ENCODE peak calls at places on chromosomes 11 and 22, in six cellular contexts. L is astrocyte of the spinal cord, P is left cardiac atrium, Y is nephron progenitor cell, F is AG10803, I is T-helper 1 cell. J is an unnamed sample.

GRCh38 chr11:72704028-72704782 is 30.0 kb upstream of the PDE2A start:
- DNase-seq in L (no peak), P (no peak), Y (no peak), F (no peak), I (no peak), J (no peak)

GRCh38 chr11:85685131-85685819 is 720 bp downstream of the CCDC89 start:
- DNase-seq in L (no peak), P (no peak), Y (no peak), F (peak; percentile 46), I (no peak), J (peak; percentile 68)

GRCh38 chr11:61609000-61609969 is 28.4 kb upstream of the SYT7 start:
- DNase-seq in L (no peak), P (no peak), Y (no peak), F (no peak), I (no peak), J (no peak)

GRCh38 chr11:70696564-70696963 is 298.2 kb downstream of the CTTN start:
- DNase-seq in L (no peak), P (no peak), Y (no peak), F (no peak), I (no peak), J (no peak)

GRCh38 chr11:95087171-95087570 is 2.5 kb upstream of the ENDOD1 start:
- DNase-seq in L (no peak), P (no peak), Y (no peak), F (no peak), I (no peak), J (no peak)

GRCh38 chr11:2750601-2751522 is 51.1 kb upstream of the KCNQ1OT1 start:
- DNase-seq in L (no peak), P (no peak), Y (no peak), F (no peak), I (no peak), J (no peak)

GRCh38 chr22:38729946-38730345 is 24.2 kb downstream of the GTPBP1 start:
- DNase-seq in L (no peak), P (no peak), Y (no peak), F (no peak), I (no peak), J (no peak)

GRCh38 chr11:109939176-109939810 is 153.9 kb upstream of the ZC3H12C start:
- DNase-seq in L (peak; percentile 85), P (no peak), Y (peak; percentile 12), F (peak; percentile 87), I (no peak), J (peak; percentile 84)

GRCh38 chr11:31340903-31341572 is 28.5 kb downstream of the DCDC1 start:
- DNase-seq in L (peak; percentile 20), P (no peak), Y (peak; percentile 8), F (peak; percentile 39), I (no peak), J (peak; percentile 41)

GRCh38 chr11:86041975-86042378 is 26.9 kb downstream of the PICALM start:
- DNase-seq in L (peak; percentile 92), P (peak; percentile 34), Y (peak; percentile 67), F (peak; percentile 93), I (peak; percentile 84), J (peak; percentile 94)

GRCh38 chr11:3035333-3035732 is 21.9 kb downstream of the CARS1 start:
- DNase-seq in L (no peak), P (no peak), Y (no peak), F (no peak), I (no peak), J (no peak)

GRCh38 chr11:2771758-2772466 is 72.1 kb upstream of the KCNQ1OT1 start:
- DNase-seq in L (no peak), P (no peak), Y (no peak), F (no peak), I (no peak), J (no peak)

GRCh38 chr11:69130586-69131566 is 24.9 kb upstream of the SMIM38 start:
- DNase-seq in L (no peak), P (peak; percentile 69), Y (no peak), F (no peak), I (no peak), J (no peak)

GRCh38 chr22:37472418-37473006 is 13.7 kb downstream of the MFNG start:
- DNase-seq in L (no peak), P (no peak), Y (peak; percentile 47), F (peak; percentile 12), I (peak; percentile 22), J (peak; percentile 28)

GRCh38 chr11:73670808-73671207 is 24.4 kb downstream of the PLEKHB1 start:
- DNase-seq in L (no peak), P (no peak), Y (no peak), F (no peak), I (no peak), J (no peak)

GRCh38 chr22:25712661-25713400 is 29.2 kb upstream of the MYO18B start:
- DNase-seq in L (no peak), P (no peak), Y (no peak), F (no peak), I (no peak), J (no peak)

GRCh38 chr11:63666874-63667273 is 4.3 kb downstream of the ATL3 start:
- DNase-seq in L (no peak), P (no peak), Y (no peak), F (peak; percentile 73), I (no peak), J (peak; percentile 94)

GRCh38 chr11:898540-899190 is 11.9 kb downstream of the CHID1 start:
- DNase-seq in L (no peak), P (no peak), Y (peak; percentile 48), F (no peak), I (no peak), J (no peak)

GRCh38 chr11:63639195-63639832 is 25.1 kb upstream of the PLAAT3 start:
- DNase-seq in L (peak; percentile 33), P (no peak), Y (no peak), F (peak; percentile 64), I (no peak), J (peak; percentile 27)

GRCh38 chr11:119262668-119263351 is 54.1 kb downstream of the MCAM start:
- DNase-seq in L (peak; percentile 47), P (no peak), Y (no peak), F (peak; percentile 31), I (peak; percentile 66), J (peak; percentile 57)

GRCh38 chr11:17296852-17297559 is 20.5 kb downstream of the NUCB2 start:
- DNase-seq in L (no peak), P (no peak), Y (no peak), F (no peak), I (peak; percentile 58), J (peak; percentile 34)

GRCh38 chr11:65967329-65967934 is 5.9 kb downstream of the SART1 start:
- DNase-seq in L (no peak), P (no peak), Y (no peak), F (no peak), I (no peak), J (no peak)

GRCh38 chr11:103222801-103223200 is 113.6 kb downstream of the DYNC2H1 start:
- DNase-seq in L (peak; percentile 20), P (no peak), Y (no peak), F (no peak), I (no peak), J (peak; percentile 20)

J was measured in IMR-90.